ENCODE peak calls at places on chromosomes 4 and X, in four cellular contexts. S is left colon, C is lung microvascular endothelial cell, P is hypothalamus. X is an unnamed sample.

GRCh38 chrX:134184936-134185335 is 52.0 kb upstream of the CCDC160 start:
- DNase-seq in S (no peak), C (no peak), P (no peak), X (no peak)

GRCh38 chr4:140799686-140800225 is 43.6 kb upstream of the TBC1D9 start:
- DNase-seq in S (no peak), C (no peak), P (no peak), X (no peak)

GRCh38 chr4:139665690-139666529 is at the start of gene MGST2:
- DNase-seq in S (peak), C (peak), P (no peak), X (peak)

GRCh38 chr4:181962321-181962720 is 280.9 kb upstream of the TENM3 start:
- DNase-seq in S (no peak), C (no peak), P (no peak), X (no peak)

GRCh38 chr4:98558366-98558765 is 100.0 kb downstream of the TSPAN5 start:
- DNase-seq in S (no peak), C (no peak), P (no peak), X (no peak)

GRCh38 chr4:8201341-8201781 is 2.3 kb downstream of the SH3TC1 start:
- DNase-seq in S (peak), C (peak), P (no peak), X (no peak)

GRCh38 chr4:112082954-112083586 is 62.2 kb upstream of the FAM241A start:
- DNase-seq in S (no peak), C (peak), P (no peak), X (no peak)

GRCh38 chr4:165129924-165130323 is 17.3 kb upstream of the TMEM192 start:
- DNase-seq in S (no peak), C (no peak), P (no peak), X (no peak)

GRCh38 chr4:3256230-3257124 is 7.5 kb downstream of the MSANTD1 start:
- DNase-seq in S (no peak), C (no peak), P (no peak), X (no peak)

GRCh38 chr4:1192493-1193205 is 20.3 kb upstream of the SPON2 start:
- DNase-seq in S (peak), C (no peak), P (no peak), X (peak)